ENCODE peak calls at places on chromosomes 7 and 10, in six cellular contexts. One of them, this sample, is unnamed.

GRCh38 chr7:103866919-103867318 is 122.5 kb downstream of the RELN start:
- DNase-seq in T-helper 22 cell: no peak
- DNase-seq in stimulated activated CD4-positive, alpha-beta T cell treated with anti-CD3 and anti-CD28 coated beads, Interleukin-4, amount 100 ng/mL, for 1 hour: no peak
- DNase-seq in amniotic epithelial cell: no peak
- DNase-seq in activated T-helper 2 cell treated with anti-CD3 and anti-CD28 coated beads, Interferon-gamma antibody, Interleukin-2, Interleukin-4, amounts not matched to agents 10 μg/mL and 5 μg/mL and 100 μg/mL, durations not matched to agents 14 hours and 24 hours and 36 hours: no peak
- DNase-seq in hepatocyte: no peak
- DNase-seq in this sample: no peak

GRCh38 chr10:43816351-43817321 is 168.0 kb upstream of the ZNF32 start:
- DNase-seq in T-helper 22 cell: peak
- DNase-seq in stimulated activated CD4-positive, alpha-beta T cell treated with anti-CD3 and anti-CD28 coated beads, Interleukin-4, amount 100 ng/mL, for 1 hour: peak
- DNase-seq in amniotic epithelial cell: peak
- DNase-seq in activated T-helper 2 cell treated with anti-CD3 and anti-CD28 coated beads, Interferon-gamma antibody, Interleukin-2, Interleukin-4, amounts not matched to agents 10 μg/mL and 5 μg/mL and 100 μg/mL, durations not matched to agents 14 hours and 24 hours and 36 hours: peak
- DNase-seq in hepatocyte: peak
- DNase-seq in this sample: peak

GRCh38 chr10:97016728-97017473 is 168.9 kb downstream of the SLIT1 start:
- DNase-seq in T-helper 22 cell: no peak
- DNase-seq in stimulated activated CD4-positive, alpha-beta T cell treated with anti-CD3 and anti-CD28 coated beads, Interleukin-4, amount 100 ng/mL, for 1 hour: no peak
- DNase-seq in amniotic epithelial cell: no peak
- DNase-seq in activated T-helper 2 cell treated with anti-CD3 and anti-CD28 coated beads, Interferon-gamma antibody, Interleukin-2, Interleukin-4, amounts not matched to agents 10 μg/mL and 5 μg/mL and 100 μg/mL, durations not matched to agents 14 hours and 24 hours and 36 hours: peak
- DNase-seq in hepatocyte: no peak
- DNase-seq in this sample: no peak

GRCh38 chr7:131071786-131072504 is 255.7 kb upstream of the MKLN1 start:
- DNase-seq in T-helper 22 cell: no peak
- DNase-seq in stimulated activated CD4-positive, alpha-beta T cell treated with anti-CD3 and anti-CD28 coated beads, Interleukin-4, amount 100 ng/mL, for 1 hour: no peak
- DNase-seq in amniotic epithelial cell: peak
- DNase-seq in activated T-helper 2 cell treated with anti-CD3 and anti-CD28 coated beads, Interferon-gamma antibody, Interleukin-2, Interleukin-4, amounts not matched to agents 10 μg/mL and 5 μg/mL and 100 μg/mL, durations not matched to agents 14 hours and 24 hours and 36 hours: no peak
- DNase-seq in hepatocyte: no peak
- DNase-seq in this sample: peak

GRCh38 chr10:18140957-18141888 is 999 bp downstream of the CACNB2 start:
- DNase-seq in T-helper 22 cell: no peak
- DNase-seq in stimulated activated CD4-positive, alpha-beta T cell treated with anti-CD3 and anti-CD28 coated beads, Interleukin-4, amount 100 ng/mL, for 1 hour: no peak
- DNase-seq in amniotic epithelial cell: no peak
- DNase-seq in activated T-helper 2 cell treated with anti-CD3 and anti-CD28 coated beads, Interferon-gamma antibody, Interleukin-2, Interleukin-4, amounts not matched to agents 10 μg/mL and 5 μg/mL and 100 μg/mL, durations not matched to agents 14 hours and 24 hours and 36 hours: no peak
- DNase-seq in hepatocyte: no peak
- DNase-seq in this sample: peak

GRCh38 chr10:129900825-129901224 is 63.2 kb downstream of the EBF3 start:
- DNase-seq in T-helper 22 cell: no peak
- DNase-seq in stimulated activated CD4-positive, alpha-beta T cell treated with anti-CD3 and anti-CD28 coated beads, Interleukin-4, amount 100 ng/mL, for 1 hour: no peak
- DNase-seq in amniotic epithelial cell: no peak
- DNase-seq in activated T-helper 2 cell treated with anti-CD3 and anti-CD28 coated beads, Interferon-gamma antibody, Interleukin-2, Interleukin-4, amounts not matched to agents 10 μg/mL and 5 μg/mL and 100 μg/mL, durations not matched to agents 14 hours and 24 hours and 36 hours: no peak
- DNase-seq in hepatocyte: no peak
- DNase-seq in this sample: peak

GRCh38 chr7:100603697-100604077 is 1.5 kb downstream of the PCOLCE start:
- DNase-seq in T-helper 22 cell: no peak
- DNase-seq in stimulated activated CD4-positive, alpha-beta T cell treated with anti-CD3 and anti-CD28 coated beads, Interleukin-4, amount 100 ng/mL, for 1 hour: no peak
- DNase-seq in amniotic epithelial cell: no peak
- DNase-seq in activated T-helper 2 cell treated with anti-CD3 and anti-CD28 coated beads, Interferon-gamma antibody, Interleukin-2, Interleukin-4, amounts not matched to agents 10 μg/mL and 5 μg/mL and 100 μg/mL, durations not matched to agents 14 hours and 24 hours and 36 hours: no peak
- DNase-seq in hepatocyte: no peak
- DNase-seq in this sample: no peak

GRCh38 chr10:73207883-73208282 is 39.2 kb downstream of the DNAJC9 start:
- DNase-seq in T-helper 22 cell: no peak
- DNase-seq in stimulated activated CD4-positive, alpha-beta T cell treated with anti-CD3 and anti-CD28 coated beads, Interleukin-4, amount 100 ng/mL, for 1 hour: no peak
- DNase-seq in amniotic epithelial cell: no peak
- DNase-seq in activated T-helper 2 cell treated with anti-CD3 and anti-CD28 coated beads, Interferon-gamma antibody, Interleukin-2, Interleukin-4, amounts not matched to agents 10 μg/mL and 5 μg/mL and 100 μg/mL, durations not matched to agents 14 hours and 24 hours and 36 hours: no peak
- DNase-seq in hepatocyte: no peak
- DNase-seq in this sample: no peak

GRCh38 chr7:56110611-56111010 is 4.3 kb upstream of the CHCHD2 start:
- DNase-seq in T-helper 22 cell: no peak
- DNase-seq in stimulated activated CD4-positive, alpha-beta T cell treated with anti-CD3 and anti-CD28 coated beads, Interleukin-4, amount 100 ng/mL, for 1 hour: no peak
- DNase-seq in amniotic epithelial cell: no peak
- DNase-seq in activated T-helper 2 cell treated with anti-CD3 and anti-CD28 coated beads, Interferon-gamma antibody, Interleukin-2, Interleukin-4, amounts not matched to agents 10 μg/mL and 5 μg/mL and 100 μg/mL, durations not matched to agents 14 hours and 24 hours and 36 hours: no peak
- DNase-seq in hepatocyte: no peak
- DNase-seq in this sample: no peak

GRCh38 chr10:19347592-19347991 is 299.0 kb downstream of the MALRD1 start:
- DNase-seq in T-helper 22 cell: no peak
- DNase-seq in stimulated activated CD4-positive, alpha-beta T cell treated with anti-CD3 and anti-CD28 coated beads, Interleukin-4, amount 100 ng/mL, for 1 hour: no peak
- DNase-seq in amniotic epithelial cell: peak
- DNase-seq in activated T-helper 2 cell treated with anti-CD3 and anti-CD28 coated beads, Interferon-gamma antibody, Interleukin-2, Interleukin-4, amounts not matched to agents 10 μg/mL and 5 μg/mL and 100 μg/mL, durations not matched to agents 14 hours and 24 hours and 36 hours: no peak
- DNase-seq in hepatocyte: peak
- DNase-seq in this sample: peak

GRCh38 chr7:37916673-37917660 is at the start of gene SFRP4:
- DNase-seq in T-helper 22 cell: no peak
- DNase-seq in stimulated activated CD4-positive, alpha-beta T cell treated with anti-CD3 and anti-CD28 coated beads, Interleukin-4, amount 100 ng/mL, for 1 hour: no peak
- DNase-seq in amniotic epithelial cell: no peak
- DNase-seq in activated T-helper 2 cell treated with anti-CD3 and anti-CD28 coated beads, Interferon-gamma antibody, Interleukin-2, Interleukin-4, amounts not matched to agents 10 μg/mL and 5 μg/mL and 100 μg/mL, durations not matched to agents 14 hours and 24 hours and 36 hours: no peak
- DNase-seq in hepatocyte: peak
- DNase-seq in this sample: peak

GRCh38 chr10:43377393-43377883 is 6.0 kb downstream of the FXYD4 start:
- DNase-seq in T-helper 22 cell: no peak
- DNase-seq in stimulated activated CD4-positive, alpha-beta T cell treated with anti-CD3 and anti-CD28 coated beads, Interleukin-4, amount 100 ng/mL, for 1 hour: no peak
- DNase-seq in amniotic epithelial cell: no peak
- DNase-seq in activated T-helper 2 cell treated with anti-CD3 and anti-CD28 coated beads, Interferon-gamma antibody, Interleukin-2, Interleukin-4, amounts not matched to agents 10 μg/mL and 5 μg/mL and 100 μg/mL, durations not matched to agents 14 hours and 24 hours and 36 hours: no peak
- DNase-seq in hepatocyte: peak
- DNase-seq in this sample: peak

GRCh38 chr7:152202056-152202455 is 176.6 kb downstream of the GALNT11 start:
- DNase-seq in T-helper 22 cell: no peak
- DNase-seq in stimulated activated CD4-positive, alpha-beta T cell treated with anti-CD3 and anti-CD28 coated beads, Interleukin-4, amount 100 ng/mL, for 1 hour: no peak
- DNase-seq in amniotic epithelial cell: peak
- DNase-seq in activated T-helper 2 cell treated with anti-CD3 and anti-CD28 coated beads, Interferon-gamma antibody, Interleukin-2, Interleukin-4, amounts not matched to agents 10 μg/mL and 5 μg/mL and 100 μg/mL, durations not matched to agents 14 hours and 24 hours and 36 hours: no peak
- DNase-seq in hepatocyte: no peak
- DNase-seq in this sample: no peak

GRCh38 chr10:74079914-74080590 is 70.6 kb downstream of the AP3M1 start:
- DNase-seq in T-helper 22 cell: no peak
- DNase-seq in stimulated activated CD4-positive, alpha-beta T cell treated with anti-CD3 and anti-CD28 coated beads, Interleukin-4, amount 100 ng/mL, for 1 hour: no peak
- DNase-seq in amniotic epithelial cell: no peak
- DNase-seq in activated T-helper 2 cell treated with anti-CD3 and anti-CD28 coated beads, Interferon-gamma antibody, Interleukin-2, Interleukin-4, amounts not matched to agents 10 μg/mL and 5 μg/mL and 100 μg/mL, durations not matched to agents 14 hours and 24 hours and 36 hours: no peak
- DNase-seq in hepatocyte: no peak
- DNase-seq in this sample: no peak

GRCh38 chr10:130138479-130138866 is 2.3 kb downstream of the GLRX3 start:
- DNase-seq in T-helper 22 cell: no peak
- DNase-seq in stimulated activated CD4-positive, alpha-beta T cell treated with anti-CD3 and anti-CD28 coated beads, Interleukin-4, amount 100 ng/mL, for 1 hour: no peak
- DNase-seq in amniotic epithelial cell: peak
- DNase-seq in activated T-helper 2 cell treated with anti-CD3 and anti-CD28 coated beads, Interferon-gamma antibody, Interleukin-2, Interleukin-4, amounts not matched to agents 10 μg/mL and 5 μg/mL and 100 μg/mL, durations not matched to agents 14 hours and 24 hours and 36 hours: no peak
- DNase-seq in hepatocyte: peak
- DNase-seq in this sample: peak

This sample was measured in small intestine.